ENCODE peak calls at places on chromosomes 5 and 9, in four cellular contexts. One of them, this sample, is unnamed.

GRCh38 chr9:110027624-110028023 is 180.3 kb downstream of the C9orf152 start:
- DNase-seq in HCT116: no peak
- DNase-seq in H1: no peak
- DNase-seq in SK-N-SH: no peak
- DNase-seq in this sample: no peak

GRCh38 chr9:126611188-126611587 is 2.5 kb upstream of the LMX1B start:
- DNase-seq in HCT116: no peak
- DNase-seq in H1: no peak
- DNase-seq in SK-N-SH: no peak
- DNase-seq in this sample: no peak

GRCh38 chr9:18658764-18659705 is 185.1 kb downstream of the ADAMTSL1 start:
- DNase-seq in HCT116: no peak
- DNase-seq in H1: no peak
- DNase-seq in SK-N-SH: no peak
- DNase-seq in this sample: peak; percentile 9

GRCh38 chr9:129752915-129753724 is at the start of gene PTGES:
- DNase-seq in HCT116: peak; percentile 40
- DNase-seq in H1: peak; percentile 78
- DNase-seq in SK-N-SH: peak; percentile 86
- DNase-seq in this sample: peak; percentile 90

GRCh38 chr9:24436761-24437160 is 108.9 kb downstream of the IZUMO3 start:
- DNase-seq in HCT116: no peak
- DNase-seq in H1: no peak
- DNase-seq in SK-N-SH: no peak
- DNase-seq in this sample: no peak

GRCh38 chr5:148831590-148832565 is 5.5 kb downstream of the ADRB2 start:
- DNase-seq in HCT116: no peak
- DNase-seq in H1: no peak
- DNase-seq in SK-N-SH: no peak
- DNase-seq in this sample: peak; percentile 75

GRCh38 chr9:115106642-115107041 is 11.3 kb downstream of the TNC start:
- DNase-seq in HCT116: no peak
- DNase-seq in H1: no peak
- DNase-seq in SK-N-SH: no peak
- DNase-seq in this sample: no peak

GRCh38 chr9:77826621-77827020 is 178.5 kb upstream of the GNA14 start:
- DNase-seq in HCT116: no peak
- DNase-seq in H1: no peak
- DNase-seq in SK-N-SH: no peak
- DNase-seq in this sample: no peak

GRCh38 chr5:91219803-91220371 is 163.2 kb downstream of the ARRDC3 start:
- DNase-seq in HCT116: peak; percentile 26
- DNase-seq in H1: no peak
- DNase-seq in SK-N-SH: peak; percentile 16
- DNase-seq in this sample: no peak

GRCh38 chr5:133816791-133817190 is 151.6 kb downstream of the C5orf15 start:
- DNase-seq in HCT116: no peak
- DNase-seq in H1: no peak
- DNase-seq in SK-N-SH: no peak
- DNase-seq in this sample: no peak

GRCh38 chr5:139795074-139796001 is at the start of gene PSD2:
- DNase-seq in HCT116: no peak
- DNase-seq in H1: peak; percentile 73
- DNase-seq in SK-N-SH: peak; percentile 89
- DNase-seq in this sample: peak; percentile 41

GRCh38 chr9:5670079-5670478 is 41.2 kb downstream of the RIC1 start:
- DNase-seq in HCT116: no peak
- DNase-seq in H1: no peak
- DNase-seq in SK-N-SH: no peak
- DNase-seq in this sample: no peak

GRCh38 chr5:19270153-19270552 is 717.8 kb downstream of the CDH18 start:
- DNase-seq in HCT116: no peak
- DNase-seq in H1: no peak
- DNase-seq in SK-N-SH: no peak
- DNase-seq in this sample: no peak

GRCh38 chr5:135042595-135042994 is 8.6 kb upstream of the PITX1 start:
- DNase-seq in HCT116: no peak
- DNase-seq in H1: no peak
- DNase-seq in SK-N-SH: no peak
- DNase-seq in this sample: peak; percentile 38

GRCh38 chr5:93607367-93608258 is 24.6 kb downstream of the NR2F1 start:
- DNase-seq in HCT116: no peak
- DNase-seq in H1: peak; percentile 76
- DNase-seq in SK-N-SH: peak; percentile 64
- DNase-seq in this sample: peak; percentile 65

GRCh38 chr9:93903886-93904648 is 51.1 kb downstream of the BARX1 start:
- DNase-seq in HCT116: no peak
- DNase-seq in H1: no peak
- DNase-seq in SK-N-SH: no peak
- DNase-seq in this sample: no peak

GRCh38 chr5:153081385-153081784 is 409.1 kb upstream of the GRIA1 start:
- DNase-seq in HCT116: no peak
- DNase-seq in H1: no peak
- DNase-seq in SK-N-SH: no peak
- DNase-seq in this sample: no peak

GRCh38 chr5:14208071-14209021 is 65.2 kb downstream of the TRIO start:
- DNase-seq in HCT116: no peak
- DNase-seq in H1: no peak
- DNase-seq in SK-N-SH: no peak
- DNase-seq in this sample: peak; percentile 32

GRCh38 chr9:101093620-101094019 is 65.1 kb downstream of the PLPPR1 start:
- DNase-seq in HCT116: no peak
- DNase-seq in H1: no peak
- DNase-seq in SK-N-SH: no peak
- DNase-seq in this sample: no peak

GRCh38 chr5:112005533-112005926 is 248.5 kb upstream of the NREP start:
- DNase-seq in HCT116: no peak
- DNase-seq in H1: no peak
- DNase-seq in SK-N-SH: no peak
- DNase-seq in this sample: peak; percentile 10

GRCh38 chr9:17349816-17350215 is 215.0 kb downstream of the CNTLN start:
- DNase-seq in HCT116: no peak
- DNase-seq in H1: no peak
- DNase-seq in SK-N-SH: no peak
- DNase-seq in this sample: no peak
- TF ChIP-seq JUND in HCT116: no peak
- TF ChIP-seq JUND in H1: no peak
- TF ChIP-seq JUND in SK-N-SH: peak; percentile 9
- TF ChIP-seq JUND in this sample: no peak

DNA sequence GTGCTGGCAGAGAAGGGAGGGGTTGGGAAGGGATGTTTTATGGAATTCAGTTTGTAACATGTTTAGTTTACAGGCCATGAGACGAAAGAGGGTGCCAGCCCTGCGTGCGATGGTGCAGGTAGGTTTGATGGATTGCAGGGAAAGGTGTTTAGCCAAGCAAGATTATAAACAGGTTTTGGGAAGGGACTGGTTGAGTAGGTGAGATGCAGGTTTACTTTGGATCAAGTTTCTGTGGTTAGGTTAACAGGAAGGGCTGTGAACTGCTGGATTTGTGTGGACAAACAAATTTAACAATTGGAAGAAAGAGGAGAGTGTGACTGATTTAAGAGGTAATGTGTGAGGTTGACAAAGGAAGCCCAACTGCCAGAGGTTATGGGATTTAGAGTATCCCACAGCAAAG is 32.6 kb upstream of the GPX3 start:
- DNase-seq in HCT116: no peak
- DNase-seq in H1: no peak
- DNase-seq in SK-N-SH: no peak
- DNase-seq in this sample: no peak
- TF ChIP-seq JUND in HCT116: no peak
- TF ChIP-seq JUND in H1: no peak
- TF ChIP-seq JUND in SK-N-SH: no peak
- TF ChIP-seq JUND in this sample: no peak

DNA sequence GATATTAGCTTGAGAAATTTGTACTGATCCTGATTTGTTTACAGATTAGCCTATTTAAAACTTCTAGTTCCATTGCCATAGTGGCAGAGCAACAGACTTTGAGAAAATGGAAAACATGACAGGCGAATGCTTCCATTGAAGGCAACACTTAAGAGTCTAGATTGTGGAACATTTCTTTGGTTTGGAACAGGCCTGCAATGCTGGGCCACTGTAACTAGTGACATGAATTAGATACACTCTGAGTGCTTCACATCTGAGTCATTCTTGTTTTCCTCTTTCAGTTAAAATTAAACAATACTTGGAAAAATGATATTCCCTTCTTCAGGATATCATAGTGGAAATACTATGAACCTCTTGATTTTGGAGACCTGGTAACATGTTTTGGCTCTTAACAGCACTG is 453.6 kb upstream of the TUSC1 start:
- DNase-seq in HCT116: no peak
- DNase-seq in H1: no peak
- DNase-seq in SK-N-SH: no peak
- DNase-seq in this sample: no peak
- TF ChIP-seq JUND in HCT116: no peak
- TF ChIP-seq JUND in H1: no peak
- TF ChIP-seq JUND in SK-N-SH: peak; percentile 13
- TF ChIP-seq JUND in this sample: no peak

DNA sequence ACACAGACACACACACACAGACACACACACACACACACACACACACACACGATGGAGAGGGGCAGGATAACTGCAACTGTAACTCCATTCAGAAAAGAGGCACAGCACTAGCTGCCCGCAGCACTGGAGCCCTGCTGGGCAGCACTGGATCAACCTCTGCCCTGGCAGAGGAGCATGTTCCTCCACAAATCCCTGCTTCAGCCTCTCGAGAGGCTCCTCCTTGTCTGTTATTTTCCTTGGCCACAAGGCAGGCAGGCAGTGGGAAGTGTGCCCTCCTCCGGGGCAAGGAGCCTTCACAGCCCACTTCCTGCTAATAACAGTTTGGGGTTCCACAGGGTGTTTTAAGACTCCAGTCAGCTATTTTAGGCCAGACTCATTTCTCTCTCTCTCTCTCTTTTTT is 11.8 kb downstream of the FXN start:
- DNase-seq in HCT116: no peak
- DNase-seq in H1: no peak
- DNase-seq in SK-N-SH: no peak
- DNase-seq in this sample: no peak
- TF ChIP-seq JUND in HCT116: no peak
- TF ChIP-seq JUND in H1: no peak
- TF ChIP-seq JUND in SK-N-SH: no peak
- TF ChIP-seq JUND in this sample: no peak

DNA sequence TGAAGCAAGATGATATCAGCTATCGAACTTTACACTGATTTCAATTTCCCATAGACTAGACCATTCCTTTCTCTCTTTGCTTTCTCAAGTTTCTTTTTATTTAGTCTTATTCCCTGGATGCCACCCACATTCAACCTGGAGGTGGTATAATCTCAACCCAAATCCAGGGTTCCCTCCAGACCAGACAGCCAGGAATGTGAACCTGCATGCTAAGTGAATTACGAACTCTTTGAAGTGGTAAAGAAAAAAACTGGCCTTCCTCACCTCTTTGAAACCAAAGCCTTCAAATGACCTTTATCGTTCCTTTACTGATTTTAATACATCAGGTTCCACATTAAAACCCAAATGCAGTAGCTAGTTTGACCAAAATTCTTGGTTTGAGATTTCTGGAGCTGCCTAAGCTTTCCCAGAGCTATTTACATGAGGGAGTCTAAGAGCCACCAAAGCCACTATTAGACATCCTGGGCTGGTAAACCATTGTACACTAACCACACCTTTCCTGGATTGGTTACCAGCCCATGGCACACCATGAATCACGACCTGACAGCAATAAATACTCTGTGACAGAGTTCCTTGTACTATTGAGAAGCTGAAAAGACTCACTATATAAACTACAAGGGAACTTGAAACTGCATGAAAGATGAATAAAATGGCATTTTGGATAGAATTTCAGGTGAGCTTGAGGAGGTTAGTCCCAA is 323.7 kb downstream of the ADAMTS6 start:
- DNase-seq in HCT116: peak; percentile 6
- DNase-seq in H1: no peak
- DNase-seq in SK-N-SH: no peak
- DNase-seq in this sample: no peak
- TF ChIP-seq JUND in HCT116: no peak
- TF ChIP-seq JUND in H1: no peak
- TF ChIP-seq JUND in SK-N-SH: no peak
- TF ChIP-seq JUND in this sample: no peak

GRCh38 chr9:123678038-123678877 is 251.7 kb downstream of the DENND1A start:
- DNase-seq in HCT116: no peak
- DNase-seq in H1: no peak
- DNase-seq in SK-N-SH: peak; percentile 57
- DNase-seq in this sample: peak; percentile 81
- TF ChIP-seq JUND in HCT116: no peak
- TF ChIP-seq JUND in H1: no peak
- TF ChIP-seq JUND in SK-N-SH: no peak
- TF ChIP-seq JUND in this sample: peak; percentile 31

GRCh38 chr5:80059354-80059980 is 24.3 kb downstream of the THBS4 start:
- DNase-seq in HCT116: no peak
- DNase-seq in H1: no peak
- DNase-seq in SK-N-SH: no peak
- DNase-seq in this sample: no peak
- TF ChIP-seq JUND in HCT116: no peak
- TF ChIP-seq JUND in H1: no peak
- TF ChIP-seq JUND in SK-N-SH: no peak
- TF ChIP-seq JUND in this sample: no peak

GRCh38 chr9:89705651-89706050 is 100.8 kb downstream of the GADD45G start:
- DNase-seq in HCT116: no peak
- DNase-seq in H1: no peak
- DNase-seq in SK-N-SH: no peak
- DNase-seq in this sample: no peak

GRCh38 chr9:89702401-89702800 is 97.6 kb downstream of the GADD45G start:
- DNase-seq in HCT116: no peak
- DNase-seq in H1: no peak
- DNase-seq in SK-N-SH: no peak
- DNase-seq in this sample: no peak

GRCh38 chr9:89699646-89700045 is 94.8 kb downstream of the GADD45G start:
- DNase-seq in HCT116: no peak
- DNase-seq in H1: no peak
- DNase-seq in SK-N-SH: no peak
- DNase-seq in this sample: no peak

GRCh38 chr9:89698606-89699005 is 93.8 kb downstream of the GADD45G start:
- DNase-seq in HCT116: no peak
- DNase-seq in H1: no peak
- DNase-seq in SK-N-SH: no peak
- DNase-seq in this sample: no peak

DNA sequence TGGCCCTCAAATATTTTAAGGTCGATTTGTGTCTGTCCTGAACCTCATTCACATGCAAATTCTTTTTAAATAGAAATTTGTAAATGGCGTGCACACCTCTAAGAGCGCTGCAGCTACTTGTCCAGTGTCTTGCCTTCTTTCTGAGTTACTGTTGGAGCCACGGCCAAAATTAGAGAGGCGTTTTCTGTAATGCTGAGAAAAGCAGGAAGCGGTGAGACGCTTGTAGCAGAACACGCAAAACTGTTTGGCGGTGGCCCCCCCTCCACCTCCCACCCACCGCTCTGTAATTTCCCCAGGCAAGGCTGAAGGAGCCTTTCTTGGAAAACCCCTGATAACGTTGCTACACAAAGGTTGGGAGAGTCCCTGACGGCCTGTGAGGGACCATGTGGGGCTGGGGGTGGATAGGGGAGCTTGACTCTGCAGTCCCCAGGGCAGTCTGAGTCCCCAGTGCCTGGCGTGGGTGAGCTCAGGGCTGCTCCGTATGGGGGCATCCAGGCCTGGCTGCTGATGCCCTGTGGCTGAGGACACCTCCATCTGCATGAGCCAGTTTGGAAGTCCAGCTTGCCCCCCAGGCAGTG is 96.5 kb downstream of the GADD45G start:
- DNase-seq in HCT116: no peak
- DNase-seq in H1: no peak
- DNase-seq in SK-N-SH: no peak
- DNase-seq in this sample: no peak
- TF ChIP-seq JUND in HCT116: no peak
- TF ChIP-seq JUND in H1: no peak
- TF ChIP-seq JUND in SK-N-SH: no peak
- TF ChIP-seq JUND in this sample: no peak

GRCh38 chr5:5490774-5491347 is 68.4 kb downstream of the ICE1 start:
- DNase-seq in HCT116: no peak
- DNase-seq in H1: no peak
- DNase-seq in SK-N-SH: no peak
- DNase-seq in this sample: no peak
- TF ChIP-seq JUND in HCT116: no peak
- TF ChIP-seq JUND in H1: no peak
- TF ChIP-seq JUND in SK-N-SH: no peak
- TF ChIP-seq JUND in this sample: no peak

This sample was measured in T47D.